ENCODE peak calls at places on chromosomes 12 and 14, in ten cellular contexts. One of them, this sample, is unnamed.
A peak's percentile ranks its signal among the peaks of the same experiment; 100 is the strongest.

GRCh38 chr12:62814243-62814642 is 120.7 kb downstream of the PPM1H start:
- DNase-seq in spleen: no peak
- DNase-seq in upper lobe of left lung: no peak
- DNase-seq in Panc1: no peak
- DNase-seq in stomach: no peak
- DNase-seq in K562: no peak
- DNase-seq in SK-N-SH: no peak
- DNase-seq in endothelial cell of umbilical vein: no peak
- DNase-seq in GM23338: no peak
- DNase-seq in H1: no peak
- DNase-seq in this sample: no peak

GRCh38 chr14:51529731-51530130 is 122.0 kb upstream of the FRMD6 start:
- DNase-seq in SK-N-SH: peak; percentile 28
- DNase-seq in Panc1: no peak
- DNase-seq in endothelial cell of umbilical vein: no peak
- DNase-seq in GM23338: no peak
- DNase-seq in stomach: no peak
- DNase-seq in K562: no peak
- DNase-seq in upper lobe of left lung: no peak
- DNase-seq in spleen: no peak
- DNase-seq in H1: no peak
- DNase-seq in this sample: no peak

GRCh38 chr14:31127690-31128089 is 79.9 kb downstream of the HECTD1 start:
- DNase-seq in SK-N-SH: no peak
- DNase-seq in upper lobe of left lung: no peak
- DNase-seq in spleen: no peak
- DNase-seq in K562: no peak
- DNase-seq in GM23338: no peak
- DNase-seq in endothelial cell of umbilical vein: no peak
- DNase-seq in stomach: no peak
- DNase-seq in Panc1: no peak
- DNase-seq in H1: no peak
- DNase-seq in this sample: no peak

GRCh38 chr14:86847176-86847575 is 1145.8 kb downstream of the GALC start:
- DNase-seq in upper lobe of left lung: no peak
- DNase-seq in K562: no peak
- DNase-seq in endothelial cell of umbilical vein: no peak
- DNase-seq in spleen: no peak
- DNase-seq in Panc1: no peak
- DNase-seq in SK-N-SH: no peak
- DNase-seq in stomach: no peak
- DNase-seq in GM23338: no peak
- DNase-seq in H1: no peak
- DNase-seq in this sample: no peak

GRCh38 chr12:24848941-24849477 is 99.9 kb downstream of the BCAT1 start:
- DNase-seq in Panc1: no peak
- DNase-seq in stomach: no peak
- DNase-seq in upper lobe of left lung: peak; percentile 8
- DNase-seq in H1: no peak
- DNase-seq in spleen: no peak
- DNase-seq in K562: no peak
- DNase-seq in SK-N-SH: no peak
- DNase-seq in GM23338: no peak
- DNase-seq in endothelial cell of umbilical vein: no peak
- DNase-seq in this sample: no peak

GRCh38 chr14:33568935-33569579 is 381.8 kb downstream of the EGLN3 start:
- DNase-seq in SK-N-SH: no peak
- DNase-seq in Panc1: no peak
- DNase-seq in K562: no peak
- DNase-seq in stomach: no peak
- DNase-seq in upper lobe of left lung: no peak
- DNase-seq in endothelial cell of umbilical vein: peak; percentile 75
- DNase-seq in spleen: no peak
- DNase-seq in GM23338: no peak
- DNase-seq in H1: no peak
- DNase-seq in this sample: no peak

GRCh38 chr12:120234643-120235368 is 30.7 kb downstream of the PXN start:
- DNase-seq in GM23338: peak; percentile 78
- DNase-seq in K562: peak; percentile 72
- DNase-seq in H1: no peak
- DNase-seq in stomach: peak; percentile 73
- DNase-seq in endothelial cell of umbilical vein: peak; percentile 79
- DNase-seq in Panc1: peak; percentile 90
- DNase-seq in spleen: peak; percentile 85
- DNase-seq in upper lobe of left lung: peak; percentile 62
- DNase-seq in SK-N-SH: peak; percentile 67
- DNase-seq in this sample: no peak

GRCh38 chr12:74539765-74540526 is 2.3 kb downstream of the ATXN7L3B start:
- DNase-seq in upper lobe of left lung: no peak
- DNase-seq in endothelial cell of umbilical vein: no peak
- DNase-seq in SK-N-SH: no peak
- DNase-seq in GM23338: peak; percentile 44
- DNase-seq in Panc1: no peak
- DNase-seq in H1: no peak
- DNase-seq in spleen: no peak
- DNase-seq in stomach: no peak
- DNase-seq in K562: peak; percentile 15
- DNase-seq in this sample: no peak

GRCh38 chr14:68188174-68188573 is 368.6 kb downstream of the RAD51B start:
- DNase-seq in spleen: no peak
- DNase-seq in Panc1: no peak
- DNase-seq in H1: no peak
- DNase-seq in endothelial cell of umbilical vein: no peak
- DNase-seq in upper lobe of left lung: no peak
- DNase-seq in stomach: no peak
- DNase-seq in GM23338: no peak
- DNase-seq in K562: no peak
- DNase-seq in SK-N-SH: no peak
- DNase-seq in this sample: no peak
- H3K4me3 ChIP-seq in spleen: no peak overlapping the region
- H3K4me3 ChIP-seq in Panc1: no peak overlapping the region
- H3K4me3 ChIP-seq in H1: no peak overlapping the region
- H3K4me3 ChIP-seq in endothelial cell of umbilical vein: no peak overlapping the region
- H3K4me3 ChIP-seq in upper lobe of left lung: no peak overlapping the region
- H3K4me3 ChIP-seq in stomach: no peak overlapping the region
- H3K4me3 ChIP-seq in GM23338: no peak overlapping the region
- H3K4me3 ChIP-seq in K562: no peak overlapping the region
- H3K4me3 ChIP-seq in SK-N-SH: no peak overlapping the region
- H3K4me3 ChIP-seq in this sample: no peak overlapping the region

GRCh38 chr12:106506691-106507090 is 76.1 kb upstream of the RFX4 start:
- DNase-seq in endothelial cell of umbilical vein: no peak
- DNase-seq in SK-N-SH: no peak
- DNase-seq in K562: no peak
- DNase-seq in spleen: no peak
- DNase-seq in Panc1: no peak
- DNase-seq in H1: no peak
- DNase-seq in upper lobe of left lung: no peak
- DNase-seq in stomach: no peak
- DNase-seq in GM23338: no peak
- DNase-seq in this sample: no peak
- TF ChIP-seq POLR2AphosphoS5 in endothelial cell of umbilical vein: no peak
- TF ChIP-seq POLR2AphosphoS5 in SK-N-SH: no peak
- TF ChIP-seq POLR2AphosphoS5 in K562: no peak
- TF ChIP-seq POLR2AphosphoS5 in spleen: no peak
- TF ChIP-seq POLR2AphosphoS5 in Panc1: no peak
- TF ChIP-seq POLR2AphosphoS5 in H1: no peak
- TF ChIP-seq POLR2AphosphoS5 in upper lobe of left lung: no peak
- TF ChIP-seq POLR2AphosphoS5 in stomach: no peak
- TF ChIP-seq POLR2AphosphoS5 in GM23338: no peak
- TF ChIP-seq POLR2AphosphoS5 in this sample: no peak

GRCh38 chr12:131928765-131929529 is at the start of gene PUS1:
- DNase-seq in SK-N-SH: peak; percentile 100
- DNase-seq in endothelial cell of umbilical vein: peak; percentile 90
- DNase-seq in stomach: peak; percentile 93
- DNase-seq in upper lobe of left lung: peak; percentile 97
- DNase-seq in Panc1: peak; percentile 48
- DNase-seq in H1: peak; percentile 93
- DNase-seq in K562: peak; percentile 97
- DNase-seq in spleen: peak; percentile 98
- DNase-seq in GM23338: peak; percentile 96
- DNase-seq in this sample: peak; percentile 37

GRCh38 chr12:131927110-131928079 is 1.7 kb upstream of the PUS1 start:
- DNase-seq in SK-N-SH: peak; percentile 16
- DNase-seq in GM23338: no peak
- DNase-seq in upper lobe of left lung: no peak
- DNase-seq in stomach: no peak
- DNase-seq in spleen: no peak
- DNase-seq in K562: peak; percentile 14
- DNase-seq in Panc1: no peak
- DNase-seq in H1: no peak
- DNase-seq in endothelial cell of umbilical vein: no peak
- DNase-seq in this sample: no peak

GRCh38 chr12:131930510-131930909 is 1.4 kb downstream of the PUS1 start:
- DNase-seq in SK-N-SH: no peak
- DNase-seq in Panc1: no peak
- DNase-seq in spleen: no peak
- DNase-seq in K562: no peak
- DNase-seq in stomach: no peak
- DNase-seq in GM23338: no peak
- DNase-seq in H1: no peak
- DNase-seq in endothelial cell of umbilical vein: no peak
- DNase-seq in upper lobe of left lung: no peak
- DNase-seq in this sample: no peak

GRCh38 chr12:131929530-131930456 is 717 bp downstream of the PUS1 start:
- DNase-seq in SK-N-SH: peak; percentile 73
- DNase-seq in stomach: no peak
- DNase-seq in GM23338: no peak
- DNase-seq in spleen: peak; percentile 90
- DNase-seq in upper lobe of left lung: peak; percentile 89
- DNase-seq in endothelial cell of umbilical vein: peak; percentile 19
- DNase-seq in K562: peak; percentile 81
- DNase-seq in Panc1: no peak
- DNase-seq in H1: no peak
- DNase-seq in this sample: no peak

DNA sequence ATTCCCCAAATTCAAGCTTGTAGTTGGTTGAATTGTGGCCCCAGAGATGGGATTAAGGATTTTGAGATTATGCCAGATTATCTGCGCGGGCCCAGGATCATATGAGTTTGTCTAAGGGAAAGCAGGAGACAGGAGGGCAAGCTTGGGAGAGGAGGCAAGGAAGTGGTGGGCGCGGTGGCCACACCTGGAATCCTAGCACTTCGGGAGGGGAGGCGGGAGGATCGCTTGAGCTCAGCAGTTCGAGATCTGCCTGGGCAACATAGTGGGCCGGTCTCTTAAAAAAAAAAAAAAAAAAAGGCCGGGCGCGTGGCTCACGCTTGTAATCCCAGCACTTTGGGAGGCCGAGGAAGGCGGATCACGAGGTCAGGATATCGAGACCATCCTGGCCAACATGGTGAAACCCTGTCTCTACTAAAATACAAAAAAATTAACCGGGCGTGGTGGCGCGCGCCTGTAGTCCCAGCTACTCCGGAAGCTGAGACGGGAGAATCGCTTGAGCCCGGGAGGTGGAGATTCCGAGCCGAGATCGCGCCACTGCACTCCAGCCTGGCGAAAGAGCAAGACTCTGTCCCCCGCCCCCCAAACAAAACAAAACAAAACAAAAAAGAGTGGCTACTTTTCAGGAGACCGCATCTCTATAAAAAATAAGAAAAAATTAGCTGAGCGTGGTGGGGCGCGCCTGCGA is 854 bp upstream of the PUS1 start:
- DNase-seq in K562: peak; percentile 12
- DNase-seq in H1: no peak
- DNase-seq in GM23338: peak; percentile 51
- DNase-seq in SK-N-SH: peak; percentile 10
- DNase-seq in endothelial cell of umbilical vein: no peak
- DNase-seq in upper lobe of left lung: no peak
- DNase-seq in spleen: no peak
- DNase-seq in Panc1: no peak
- DNase-seq in stomach: no peak
- DNase-seq in this sample: no peak
- H3K4me3 ChIP-seq in K562: peak overlapping the region; percentile 84
- H3K4me3 ChIP-seq in H1: peak overlapping the region; percentile 85
- H3K4me3 ChIP-seq in GM23338: peak overlapping the region; percentile 95
- H3K4me3 ChIP-seq in SK-N-SH: peak overlapping the region; percentile 63
- H3K4me3 ChIP-seq in endothelial cell of umbilical vein: peak overlapping the region; percentile 83
- H3K4me3 ChIP-seq in upper lobe of left lung: peak overlapping the region; percentile 97
- H3K4me3 ChIP-seq in spleen: peak overlapping the region; percentile 73
- H3K4me3 ChIP-seq in Panc1: peak overlapping the region; percentile 66
- H3K4me3 ChIP-seq in stomach: peak overlapping the region; percentile 99
- H3K4me3 ChIP-seq in this sample: peak overlapping the region; percentile 95

DNA sequence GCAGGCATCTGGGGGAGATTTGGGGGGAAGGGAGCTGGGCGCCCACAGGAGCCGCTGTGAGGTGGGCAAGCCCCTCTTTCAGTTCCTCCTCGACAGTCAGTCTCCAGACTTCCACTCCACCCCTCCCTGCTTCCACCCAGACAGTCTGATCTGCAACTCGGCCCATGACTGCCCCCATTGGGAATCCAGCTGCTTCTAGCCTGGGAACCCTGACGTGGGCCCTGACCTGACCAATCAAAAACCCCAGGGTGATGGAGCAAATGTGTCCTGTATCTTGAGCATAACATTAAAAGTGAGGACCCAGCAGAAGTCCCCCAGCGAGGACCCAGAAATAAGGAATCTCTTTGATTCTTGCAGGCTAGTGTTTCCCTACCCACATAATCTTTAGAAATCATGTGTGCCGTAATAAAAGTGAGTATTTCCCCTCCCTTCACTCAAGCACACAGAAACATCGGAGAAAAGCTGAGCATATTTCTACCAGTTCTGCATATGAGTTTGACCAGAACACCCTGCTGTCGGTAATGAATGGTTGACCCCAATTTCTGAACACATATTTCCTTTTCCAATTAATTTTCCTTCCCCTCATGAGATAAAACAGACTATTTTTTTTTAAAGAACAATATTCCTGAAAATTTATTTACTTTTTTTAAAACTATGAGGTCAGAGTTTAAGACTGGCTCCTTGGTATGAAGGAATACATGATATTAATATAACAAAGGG is 6.4 kb downstream of the SSH1 start:
- DNase-seq in stomach: no peak
- DNase-seq in SK-N-SH: peak; percentile 85
- DNase-seq in endothelial cell of umbilical vein: peak; percentile 95
- DNase-seq in upper lobe of left lung: no peak
- DNase-seq in GM23338: no peak
- DNase-seq in K562: peak; percentile 60
- DNase-seq in H1: no peak
- DNase-seq in Panc1: no peak
- DNase-seq in spleen: peak; percentile 76
- DNase-seq in this sample: no peak
- TF ChIP-seq POLR2AphosphoS5 in stomach: no peak
- TF ChIP-seq POLR2AphosphoS5 in SK-N-SH: peak; percentile 59
- TF ChIP-seq POLR2AphosphoS5 in endothelial cell of umbilical vein: peak; percentile 45
- TF ChIP-seq POLR2AphosphoS5 in upper lobe of left lung: peak; percentile 62
- TF ChIP-seq POLR2AphosphoS5 in GM23338: no peak
- TF ChIP-seq POLR2AphosphoS5 in K562: no peak
- TF ChIP-seq POLR2AphosphoS5 in H1: no peak
- TF ChIP-seq POLR2AphosphoS5 in Panc1: no peak
- TF ChIP-seq POLR2AphosphoS5 in spleen: no peak
- TF ChIP-seq POLR2AphosphoS5 in this sample: no peak

DNA sequence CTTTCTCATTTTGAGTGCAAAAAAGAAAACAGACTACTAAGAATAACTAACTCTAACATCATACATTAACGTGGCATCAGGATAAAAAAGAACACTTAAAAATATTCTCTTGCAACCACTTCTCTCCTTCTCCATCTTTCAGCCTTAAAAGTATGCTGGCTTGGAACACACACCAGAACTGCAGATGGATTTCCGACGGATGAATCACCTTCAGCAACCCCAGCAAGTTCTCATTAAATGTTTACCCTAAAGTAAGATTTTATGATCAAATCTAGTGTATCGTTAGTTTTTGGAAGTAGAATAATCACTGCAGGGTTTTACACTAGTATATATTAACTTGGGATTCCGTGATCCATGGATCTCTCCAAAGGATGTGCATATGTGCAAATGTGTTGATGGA is 1.2 kb downstream of the NEK9 start:
- DNase-seq in stomach: no peak
- DNase-seq in endothelial cell of umbilical vein: peak; percentile 60
- DNase-seq in GM23338: no peak
- DNase-seq in upper lobe of left lung: no peak
- DNase-seq in Panc1: no peak
- DNase-seq in SK-N-SH: peak; percentile 12
- DNase-seq in H1: no peak
- DNase-seq in spleen: no peak
- DNase-seq in K562: no peak
- DNase-seq in this sample: no peak
- H3K4me3 ChIP-seq in stomach: peak overlapping the region; percentile 81
- H3K4me3 ChIP-seq in endothelial cell of umbilical vein: peak overlapping the region; percentile 36
- H3K4me3 ChIP-seq in GM23338: peak overlapping the region; percentile 81
- H3K4me3 ChIP-seq in upper lobe of left lung: peak overlapping the region; percentile 71
- H3K4me3 ChIP-seq in Panc1: peak overlapping the region; percentile 71
- H3K4me3 ChIP-seq in SK-N-SH: peak overlapping the region; percentile 70
- H3K4me3 ChIP-seq in H1: peak overlapping the region; percentile 86
- H3K4me3 ChIP-seq in spleen: no peak overlapping the region
- H3K4me3 ChIP-seq in K562: peak overlapping the region; percentile 73
- H3K4me3 ChIP-seq in this sample: peak overlapping the region; percentile 80

This sample was measured in SK-N-MC.